ENCODE peak calls at places on chromosomes 2 and 18, in nine cellular contexts. One of them, this sample, is unnamed.

GRCh38 chr18:2197945-2198344 is 373.4 kb downstream of the METTL4 start:
- DNase-seq in GM10248: no peak
- DNase-seq in kidney glomerular epithelial cell: no peak
- DNase-seq in central memory CD4-positive, alpha-beta T cell: no peak
- DNase-seq in activated naive CD8-positive, alpha-beta T cell treated with anti-CD3 and anti-CD28 coated beads, Interleukin-2, amount 50 U/mL, for 24 hours: no peak
- DNase-seq in GM20000: no peak
- DNase-seq in HS-5: no peak
- DNase-seq in lower lobe of right lung: no peak
- DNase-seq in A172: peak
- DNase-seq in this sample: no peak

GRCh38 chr2:46831869-46832265 is 83.7 kb downstream of the MCFD2 start:
- DNase-seq in kidney glomerular epithelial cell: no peak
- DNase-seq in central memory CD4-positive, alpha-beta T cell: no peak
- DNase-seq in GM20000: no peak
- DNase-seq in GM10248: no peak
- DNase-seq in activated naive CD8-positive, alpha-beta T cell treated with anti-CD3 and anti-CD28 coated beads, Interleukin-2, amount 50 U/mL, for 24 hours: no peak
- DNase-seq in HS-5: no peak
- DNase-seq in lower lobe of right lung: no peak
- DNase-seq in A172: no peak
- DNase-seq in this sample: no peak

GRCh38 chr2:41949091-41949490 is 98.7 kb upstream of the PKDCC start:
- DNase-seq in GM20000: no peak
- DNase-seq in kidney glomerular epithelial cell: no peak
- DNase-seq in central memory CD4-positive, alpha-beta T cell: no peak
- DNase-seq in lower lobe of right lung: no peak
- DNase-seq in activated naive CD8-positive, alpha-beta T cell treated with anti-CD3 and anti-CD28 coated beads, Interleukin-2, amount 50 U/mL, for 24 hours: no peak
- DNase-seq in A172: no peak
- DNase-seq in GM10248: no peak
- DNase-seq in HS-5: no peak
- DNase-seq in this sample: no peak

GRCh38 chr2:197096649-197097048 is 170.1 kb upstream of the PGAP1 start:
- DNase-seq in A172: no peak
- DNase-seq in lower lobe of right lung: no peak
- DNase-seq in kidney glomerular epithelial cell: no peak
- DNase-seq in GM20000: no peak
- DNase-seq in HS-5: no peak
- DNase-seq in activated naive CD8-positive, alpha-beta T cell treated with anti-CD3 and anti-CD28 coated beads, Interleukin-2, amount 50 U/mL, for 24 hours: no peak
- DNase-seq in GM10248: no peak
- DNase-seq in central memory CD4-positive, alpha-beta T cell: no peak
- DNase-seq in this sample: no peak

GRCh38 chr18:5420909-5421308 is 122.9 kb downstream of the EPB41L3 start:
- DNase-seq in kidney glomerular epithelial cell: no peak
- DNase-seq in HS-5: no peak
- DNase-seq in central memory CD4-positive, alpha-beta T cell: no peak
- DNase-seq in A172: no peak
- DNase-seq in GM10248: no peak
- DNase-seq in GM20000: no peak
- DNase-seq in lower lobe of right lung: no peak
- DNase-seq in activated naive CD8-positive, alpha-beta T cell treated with anti-CD3 and anti-CD28 coated beads, Interleukin-2, amount 50 U/mL, for 24 hours: no peak
- DNase-seq in this sample: no peak

GRCh38 chr2:53130441-53130943 is 637.1 kb upstream of the CHAC2 start:
- DNase-seq in activated naive CD8-positive, alpha-beta T cell treated with anti-CD3 and anti-CD28 coated beads, Interleukin-2, amount 50 U/mL, for 24 hours: no peak
- DNase-seq in A172: peak
- DNase-seq in lower lobe of right lung: no peak
- DNase-seq in HS-5: peak
- DNase-seq in central memory CD4-positive, alpha-beta T cell: no peak
- DNase-seq in kidney glomerular epithelial cell: peak
- DNase-seq in GM10248: no peak
- DNase-seq in GM20000: no peak
- DNase-seq in this sample: peak

GRCh38 chr2:241204010-241204384 is 15.5 kb downstream of the ANO7 start:
- DNase-seq in kidney glomerular epithelial cell: no peak
- DNase-seq in GM20000: no peak
- DNase-seq in GM10248: no peak
- DNase-seq in activated naive CD8-positive, alpha-beta T cell treated with anti-CD3 and anti-CD28 coated beads, Interleukin-2, amount 50 U/mL, for 24 hours: no peak
- DNase-seq in central memory CD4-positive, alpha-beta T cell: no peak
- DNase-seq in HS-5: no peak
- DNase-seq in A172: no peak
- DNase-seq in lower lobe of right lung: no peak
- DNase-seq in this sample: no peak

GRCh38 chr2:227228061-227228667 is 63.7 kb downstream of the COL4A3 start:
- DNase-seq in A172: peak
- DNase-seq in GM10248: no peak
- DNase-seq in central memory CD4-positive, alpha-beta T cell: no peak
- DNase-seq in lower lobe of right lung: no peak
- DNase-seq in kidney glomerular epithelial cell: peak
- DNase-seq in HS-5: no peak
- DNase-seq in activated naive CD8-positive, alpha-beta T cell treated with anti-CD3 and anti-CD28 coated beads, Interleukin-2, amount 50 U/mL, for 24 hours: no peak
- DNase-seq in GM20000: no peak
- DNase-seq in this sample: peak

GRCh38 chr2:235666240-235666781 is 172.5 kb downstream of the AGAP1 start:
- DNase-seq in kidney glomerular epithelial cell: peak
- DNase-seq in activated naive CD8-positive, alpha-beta T cell treated with anti-CD3 and anti-CD28 coated beads, Interleukin-2, amount 50 U/mL, for 24 hours: no peak
- DNase-seq in GM20000: no peak
- DNase-seq in central memory CD4-positive, alpha-beta T cell: peak
- DNase-seq in HS-5: no peak
- DNase-seq in lower lobe of right lung: no peak
- DNase-seq in GM10248: no peak
- DNase-seq in A172: peak
- DNase-seq in this sample: peak

GRCh38 chr2:150482111-150482510 is 5.4 kb downstream of the RND3 start:
- DNase-seq in GM10248: no peak
- DNase-seq in HS-5: no peak
- DNase-seq in activated naive CD8-positive, alpha-beta T cell treated with anti-CD3 and anti-CD28 coated beads, Interleukin-2, amount 50 U/mL, for 24 hours: no peak
- DNase-seq in GM20000: no peak
- DNase-seq in A172: no peak
- DNase-seq in central memory CD4-positive, alpha-beta T cell: no peak
- DNase-seq in kidney glomerular epithelial cell: no peak
- DNase-seq in lower lobe of right lung: no peak
- DNase-seq in this sample: no peak

GRCh38 chr2:187575081-187576067 is 21.1 kb upstream of the TFPI start:
- DNase-seq in lower lobe of right lung: no peak
- DNase-seq in HS-5: no peak
- DNase-seq in GM20000: no peak
- DNase-seq in kidney glomerular epithelial cell: no peak
- DNase-seq in central memory CD4-positive, alpha-beta T cell: no peak
- DNase-seq in A172: no peak
- DNase-seq in activated naive CD8-positive, alpha-beta T cell treated with anti-CD3 and anti-CD28 coated beads, Interleukin-2, amount 50 U/mL, for 24 hours: no peak
- DNase-seq in GM10248: no peak
- DNase-seq in this sample: no peak

GRCh38 chr2:169042856-169043255 is 11.7 kb upstream of the ABCB11 start:
- DNase-seq in central memory CD4-positive, alpha-beta T cell: no peak
- DNase-seq in GM10248: no peak
- DNase-seq in GM20000: no peak
- DNase-seq in activated naive CD8-positive, alpha-beta T cell treated with anti-CD3 and anti-CD28 coated beads, Interleukin-2, amount 50 U/mL, for 24 hours: no peak
- DNase-seq in kidney glomerular epithelial cell: no peak
- DNase-seq in A172: no peak
- DNase-seq in lower lobe of right lung: no peak
- DNase-seq in HS-5: no peak
- DNase-seq in this sample: no peak

GRCh38 chr2:120867290-120868231 is 131.9 kb downstream of the GLI2 start:
- DNase-seq in GM10248: no peak
- DNase-seq in GM20000: no peak
- DNase-seq in activated naive CD8-positive, alpha-beta T cell treated with anti-CD3 and anti-CD28 coated beads, Interleukin-2, amount 50 U/mL, for 24 hours: no peak
- DNase-seq in HS-5: no peak
- DNase-seq in A172: peak
- DNase-seq in central memory CD4-positive, alpha-beta T cell: no peak
- DNase-seq in kidney glomerular epithelial cell: peak
- DNase-seq in lower lobe of right lung: peak
- DNase-seq in this sample: peak

GRCh38 chr2:229273384-229274338 is 2.6 kb upstream of the PID1 start:
- DNase-seq in GM10248: peak
- DNase-seq in A172: peak
- DNase-seq in central memory CD4-positive, alpha-beta T cell: no peak
- DNase-seq in GM20000: peak
- DNase-seq in activated naive CD8-positive, alpha-beta T cell treated with anti-CD3 and anti-CD28 coated beads, Interleukin-2, amount 50 U/mL, for 24 hours: no peak
- DNase-seq in HS-5: peak
- DNase-seq in lower lobe of right lung: peak
- DNase-seq in kidney glomerular epithelial cell: peak
- DNase-seq in this sample: peak

GRCh38 chr18:70124139-70124538 is 81.3 kb downstream of the RTTN start:
- DNase-seq in central memory CD4-positive, alpha-beta T cell: no peak
- DNase-seq in A172: no peak
- DNase-seq in kidney glomerular epithelial cell: no peak
- DNase-seq in GM20000: no peak
- DNase-seq in lower lobe of right lung: no peak
- DNase-seq in HS-5: no peak
- DNase-seq in activated naive CD8-positive, alpha-beta T cell treated with anti-CD3 and anti-CD28 coated beads, Interleukin-2, amount 50 U/mL, for 24 hours: no peak
- DNase-seq in GM10248: no peak
- DNase-seq in this sample: no peak

GRCh38 chr18:76212958-76213357 is 282.1 kb downstream of the ZNF516 start:
- DNase-seq in central memory CD4-positive, alpha-beta T cell: no peak
- DNase-seq in kidney glomerular epithelial cell: no peak
- DNase-seq in lower lobe of right lung: no peak
- DNase-seq in A172: no peak
- DNase-seq in HS-5: no peak
- DNase-seq in GM20000: no peak
- DNase-seq in GM10248: no peak
- DNase-seq in activated naive CD8-positive, alpha-beta T cell treated with anti-CD3 and anti-CD28 coated beads, Interleukin-2, amount 50 U/mL, for 24 hours: no peak
- DNase-seq in this sample: no peak

GRCh38 chr2:115364078-115364477 is 921.6 kb downstream of the DPP10 start:
- DNase-seq in GM20000: no peak
- DNase-seq in central memory CD4-positive, alpha-beta T cell: no peak
- DNase-seq in GM10248: no peak
- DNase-seq in HS-5: no peak
- DNase-seq in lower lobe of right lung: no peak
- DNase-seq in kidney glomerular epithelial cell: no peak
- DNase-seq in A172: no peak
- DNase-seq in activated naive CD8-positive, alpha-beta T cell treated with anti-CD3 and anti-CD28 coated beads, Interleukin-2, amount 50 U/mL, for 24 hours: no peak
- DNase-seq in this sample: no peak

GRCh38 chr2:239526038-239526437 is 125.2 kb upstream of the HDAC4 start:
- DNase-seq in central memory CD4-positive, alpha-beta T cell: no peak
- DNase-seq in lower lobe of right lung: peak
- DNase-seq in activated naive CD8-positive, alpha-beta T cell treated with anti-CD3 and anti-CD28 coated beads, Interleukin-2, amount 50 U/mL, for 24 hours: no peak
- DNase-seq in GM10248: no peak
- DNase-seq in HS-5: no peak
- DNase-seq in A172: no peak
- DNase-seq in kidney glomerular epithelial cell: no peak
- DNase-seq in GM20000: no peak
- DNase-seq in this sample: no peak

GRCh38 chr2:99861376-99861760 is 281.0 kb downstream of the AFF3 start:
- DNase-seq in GM10248: peak
- DNase-seq in central memory CD4-positive, alpha-beta T cell: no peak
- DNase-seq in A172: peak
- DNase-seq in kidney glomerular epithelial cell: no peak
- DNase-seq in HS-5: no peak
- DNase-seq in activated naive CD8-positive, alpha-beta T cell treated with anti-CD3 and anti-CD28 coated beads, Interleukin-2, amount 50 U/mL, for 24 hours: no peak
- DNase-seq in lower lobe of right lung: no peak
- DNase-seq in GM20000: peak
- DNase-seq in this sample: no peak

GRCh38 chr18:43931439-43931838 is 654.1 kb upstream of the SYT4 start:
- DNase-seq in A172: no peak
- DNase-seq in GM10248: no peak
- DNase-seq in activated naive CD8-positive, alpha-beta T cell treated with anti-CD3 and anti-CD28 coated beads, Interleukin-2, amount 50 U/mL, for 24 hours: no peak
- DNase-seq in central memory CD4-positive, alpha-beta T cell: no peak
- DNase-seq in lower lobe of right lung: no peak
- DNase-seq in HS-5: no peak
- DNase-seq in GM20000: no peak
- DNase-seq in kidney glomerular epithelial cell: no peak
- DNase-seq in this sample: no peak

GRCh38 chr2:71923887-71924533 is 223.7 kb downstream of the CYP26B1 start:
- DNase-seq in kidney glomerular epithelial cell: peak
- DNase-seq in activated naive CD8-positive, alpha-beta T cell treated with anti-CD3 and anti-CD28 coated beads, Interleukin-2, amount 50 U/mL, for 24 hours: peak
- DNase-seq in A172: peak
- DNase-seq in central memory CD4-positive, alpha-beta T cell: peak
- DNase-seq in GM20000: peak
- DNase-seq in GM10248: peak
- DNase-seq in HS-5: no peak
- DNase-seq in lower lobe of right lung: no peak
- DNase-seq in this sample: peak

GRCh38 chr2:30332791-30333453 is 101.6 kb downstream of the LBH start:
- DNase-seq in GM20000: peak
- DNase-seq in central memory CD4-positive, alpha-beta T cell: no peak
- DNase-seq in A172: no peak
- DNase-seq in activated naive CD8-positive, alpha-beta T cell treated with anti-CD3 and anti-CD28 coated beads, Interleukin-2, amount 50 U/mL, for 24 hours: peak
- DNase-seq in kidney glomerular epithelial cell: no peak
- DNase-seq in GM10248: peak
- DNase-seq in lower lobe of right lung: no peak
- DNase-seq in HS-5: no peak
- DNase-seq in this sample: no peak

GRCh38 chr2:134458950-134459349 is 205.1 kb downstream of the MGAT5 start:
- DNase-seq in lower lobe of right lung: no peak
- DNase-seq in A172: no peak
- DNase-seq in HS-5: no peak
- DNase-seq in GM20000: no peak
- DNase-seq in central memory CD4-positive, alpha-beta T cell: no peak
- DNase-seq in kidney glomerular epithelial cell: no peak
- DNase-seq in GM10248: no peak
- DNase-seq in activated naive CD8-positive, alpha-beta T cell treated with anti-CD3 and anti-CD28 coated beads, Interleukin-2, amount 50 U/mL, for 24 hours: no peak
- DNase-seq in this sample: no peak

GRCh38 chr2:133705287-133705686 is 137.0 kb upstream of the NCKAP5 start:
- DNase-seq in central memory CD4-positive, alpha-beta T cell: no peak
- DNase-seq in GM20000: no peak
- DNase-seq in activated naive CD8-positive, alpha-beta T cell treated with anti-CD3 and anti-CD28 coated beads, Interleukin-2, amount 50 U/mL, for 24 hours: no peak
- DNase-seq in A172: peak
- DNase-seq in HS-5: no peak
- DNase-seq in GM10248: no peak
- DNase-seq in kidney glomerular epithelial cell: no peak
- DNase-seq in lower lobe of right lung: no peak
- DNase-seq in this sample: no peak

GRCh38 chr2:201618744-201619654 is 24.3 kb downstream of the TMEM237 start:
- DNase-seq in central memory CD4-positive, alpha-beta T cell: no peak
- DNase-seq in A172: no peak
- DNase-seq in lower lobe of right lung: peak
- DNase-seq in activated naive CD8-positive, alpha-beta T cell treated with anti-CD3 and anti-CD28 coated beads, Interleukin-2, amount 50 U/mL, for 24 hours: peak
- DNase-seq in kidney glomerular epithelial cell: peak
- DNase-seq in HS-5: no peak
- DNase-seq in GM20000: peak
- DNase-seq in GM10248: peak
- DNase-seq in this sample: peak

GRCh38 chr18:79510731-79511141 is 115.0 kb downstream of the NFATC1 start:
- DNase-seq in kidney glomerular epithelial cell: no peak
- DNase-seq in GM10248: no peak
- DNase-seq in lower lobe of right lung: peak
- DNase-seq in HS-5: no peak
- DNase-seq in GM20000: no peak
- DNase-seq in central memory CD4-positive, alpha-beta T cell: no peak
- DNase-seq in A172: no peak
- DNase-seq in activated naive CD8-positive, alpha-beta T cell treated with anti-CD3 and anti-CD28 coated beads, Interleukin-2, amount 50 U/mL, for 24 hours: peak
- DNase-seq in this sample: no peak

GRCh38 chr2:159129301-159129700 is 157.2 kb downstream of the WDSUB1 start:
- DNase-seq in HS-5: no peak
- DNase-seq in A172: no peak
- DNase-seq in GM20000: no peak
- DNase-seq in lower lobe of right lung: no peak
- DNase-seq in activated naive CD8-positive, alpha-beta T cell treated with anti-CD3 and anti-CD28 coated beads, Interleukin-2, amount 50 U/mL, for 24 hours: no peak
- DNase-seq in GM10248: no peak
- DNase-seq in kidney glomerular epithelial cell: no peak
- DNase-seq in central memory CD4-positive, alpha-beta T cell: no peak
- DNase-seq in this sample: no peak

GRCh38 chr2:217983276-217984233 is 19.2 kb downstream of the TNS1 start:
- DNase-seq in kidney glomerular epithelial cell: no peak
- DNase-seq in activated naive CD8-positive, alpha-beta T cell treated with anti-CD3 and anti-CD28 coated beads, Interleukin-2, amount 50 U/mL, for 24 hours: no peak
- DNase-seq in lower lobe of right lung: no peak
- DNase-seq in A172: no peak
- DNase-seq in GM10248: no peak
- DNase-seq in central memory CD4-positive, alpha-beta T cell: no peak
- DNase-seq in GM20000: no peak
- DNase-seq in HS-5: no peak
- DNase-seq in this sample: no peak

GRCh38 chr2:135212757-135213156 is 160.7 kb downstream of the RAB3GAP1 start:
- DNase-seq in HS-5: no peak
- DNase-seq in kidney glomerular epithelial cell: no peak
- DNase-seq in central memory CD4-positive, alpha-beta T cell: no peak
- DNase-seq in GM20000: no peak
- DNase-seq in A172: no peak
- DNase-seq in activated naive CD8-positive, alpha-beta T cell treated with anti-CD3 and anti-CD28 coated beads, Interleukin-2, amount 50 U/mL, for 24 hours: no peak
- DNase-seq in GM10248: no peak
- DNase-seq in lower lobe of right lung: no peak
- DNase-seq in this sample: no peak

GRCh38 chr2:29703336-29703735 is 218.1 kb downstream of the ALK start:
- DNase-seq in GM10248: no peak
- DNase-seq in lower lobe of right lung: no peak
- DNase-seq in A172: no peak
- DNase-seq in kidney glomerular epithelial cell: no peak
- DNase-seq in HS-5: no peak
- DNase-seq in activated naive CD8-positive, alpha-beta T cell treated with anti-CD3 and anti-CD28 coated beads, Interleukin-2, amount 50 U/mL, for 24 hours: no peak
- DNase-seq in central memory CD4-positive, alpha-beta T cell: no peak
- DNase-seq in GM20000: no peak
- DNase-seq in this sample: no peak

This sample was measured in ACHN.